ENCODE peak calls at places on chromosomes 4 and X, in seven cellular contexts. F is thyroid gland, J is osteoblast, P is vagina, Q is fibroblast of lung, D is left ventricle myocardium inferior, H is aorta. Y is an unnamed sample. For H3K4me1, the result is how much of the 10 kb centered on the place peaks cover.

GRCh38 chr4:187307131-187307530 is 583.5 kb upstream of the FAT1 start:
- DNase-seq in H (no peak), P (no peak), F (no peak), D (no peak), J (no peak), Q (peak), Y (no peak)

GRCh38 chr4:190121759-190122158 is 51.8 kb upstream of the DUX4 start:
- DNase-seq in J (peak), P (no peak), Q (no peak), F (no peak), D (no peak), H (no peak), Y (no peak)

GRCh38 chr4:87497141-87497540 is 32.0 kb downstream of the SPARCL1 start:
- DNase-seq in D (no peak), H (no peak), F (no peak), J (no peak), Q (no peak), P (no peak), Y (no peak)

GRCh38 chrX:23864719-23865349 is 42.9 kb downstream of the APOO start:
- DNase-seq in Q (no peak), J (peak), D (no peak), H (no peak), F (peak), P (no peak), Y (no peak)

GRCh38 chr4:182917182-182918043 is at the start of gene DCTD:
- DNase-seq in F (peak), D (peak), P (no peak), J (peak), Q (peak), H (peak), Y (peak)

GRCh38 chr4:184792950-184793555 is 32.7 kb downstream of the ACSL1 start:
- DNase-seq in P (no peak), Q (peak), J (peak), H (no peak), F (no peak), D (no peak), Y (no peak)

GRCh38 chr4:184899261-184900134 is 73.7 kb upstream of the ACSL1 start:
- DNase-seq in F (peak), P (no peak), H (no peak), J (no peak), D (peak), Q (no peak), Y (peak)

GRCh38 chr4:183261953-183262775 is 57.9 kb downstream of the CLDN22 start:
- DNase-seq in J (peak), D (peak), F (peak), P (no peak), Q (peak), H (peak), Y (peak)

GRCh38 chr4:89248879-89249281 is 58.7 kb downstream of the GPRIN3 start:
- DNase-seq in J (no peak), D (no peak), H (peak), P (no peak), Q (no peak), F (no peak), Y (peak)

GRCh38 chr4:147780137-147780777 is 48.4 kb downstream of the ARHGAP10 start:
- DNase-seq in J (no peak), P (no peak), D (peak), F (no peak), Q (no peak), H (no peak), Y (no peak)

GRCh38 chr4:173333658-173334084 is 487 bp downstream of the HMGB2 start:
- DNase-seq in P (no peak), F (peak), D (peak), Q (peak), H (peak), J (peak), Y (peak)

GRCh38 chrX:7996414-7996813 is 69.2 kb upstream of the PNPLA4 start:
- DNase-seq in Q (peak), F (peak), J (no peak), H (no peak), D (no peak), P (no peak), Y (peak)

GRCh38 chrX:74788545-74789086 is 136.6 kb downstream of the NEXMIF start:
- DNase-seq in F (no peak), Q (no peak), H (no peak), D (no peak), J (no peak), P (no peak), Y (no peak)

GRCh38 chrX:27883468-27884092 is 75.8 kb downstream of the MAGEB10 start:
- DNase-seq in Q (no peak), P (no peak), H (no peak), F (no peak), D (no peak), J (no peak), Y (no peak)

GRCh38 chrX:13360146-13360545 is 40.3 kb upstream of the ATXN3L start:
- DNase-seq in F (no peak), H (no peak), D (peak), J (no peak), P (no peak), Q (no peak), Y (no peak)

GRCh38 chr4:107166181-107166580 is 130.1 kb upstream of the DKK2 start:
- DNase-seq in D (no peak), H (no peak), Q (no peak), J (no peak), F (no peak), P (no peak), Y (no peak)

GRCh38 chrX:150514462-150514861 is 54.0 kb upstream of the MTM1 start:
- DNase-seq in P (no peak), D (no peak), F (peak), J (no peak), H (no peak), Q (no peak), Y (no peak)

GRCh38 chrX:3231766-3232165 is 114.7 kb downstream of the MXRA5 start:
- DNase-seq in J (peak), H (no peak), D (no peak), Q (no peak), F (no peak), P (no peak), Y (no peak)

GRCh38 chrX:41946973-41947612 is 23.7 kb upstream of the CASK start:
- DNase-seq in F (no peak), H (no peak), J (no peak), Q (no peak), P (no peak), D (no peak), Y (no peak)

GRCh38 chr4:81454498-81454897 is 17.2 kb downstream of the RASGEF1B start:
- DNase-seq in H (no peak), D (no peak), P (no peak), J (no peak), Q (no peak), F (no peak), Y (no peak)

GRCh38 chrX:107747596-107748161 is 27.9 kb downstream of the TSC22D3 start:
- DNase-seq in J (no peak), D (no peak), H (peak), P (no peak), F (peak), Q (peak), Y (no peak)

GRCh38 chr4:69800599-69800998 is 40.2 kb upstream of the SULT1B1 start:
- DNase-seq in H (no peak), Q (no peak), D (no peak), P (no peak), J (no peak), F (no peak), Y (no peak)

GRCh38 chr4:43391084-43391483 is 498.6 kb downstream of the GRXCR1 start:
- DNase-seq in Q (no peak), F (no peak), D (no peak), J (no peak), H (no peak), P (no peak), Y (no peak)

GRCh38 chr4:1198070-1198844 is 25.9 kb upstream of the SPON2 start:
- DNase-seq in J (peak), D (no peak), Q (no peak), P (no peak), F (no peak), H (peak), Y (peak)

GRCh38 chr4:14168919-14169318 is 541.4 kb upstream of the BOD1L1 start:
- DNase-seq in D (peak), Q (peak), J (peak), F (peak), P (no peak), H (no peak), Y (peak)

GRCh38 chrX:85327060-85327333 is 52.5 kb downstream of the POF1B start:
- DNase-seq in F (no peak), J (no peak), H (no peak), D (no peak), P (no peak), Q (no peak), Y (peak)

GRCh38 chrX:12360991-12361598 is 222.8 kb downstream of the FRMPD4 start:
- DNase-seq in J (no peak), F (no peak), Q (peak), P (no peak), D (no peak), H (no peak), Y (no peak)

GRCh38 chrX:87489071-87489470 is 28.5 kb upstream of the KLHL4 start:
- DNase-seq in P (no peak), D (no peak), Q (peak), J (no peak), F (no peak), H (no peak), Y (no peak)

GRCh38 chrX:46796574-46797191 is 37.8 kb upstream of the SLC9A7 start:
- DNase-seq in Q (peak), F (peak), P (no peak), H (peak), D (peak), J (peak), Y (peak)

GRCh38 chr4:107467461-107467860 is 252.6 kb downstream of the PAPSS1 start:
- DNase-seq in Q (no peak), H (no peak), F (no peak), D (no peak), P (no peak), J (no peak), Y (no peak)

GRCh38 chr4:62709618-62710252 is 1509.6 kb downstream of the ADGRL3 start:
- DNase-seq in D (no peak), Q (peak), F (no peak), P (no peak), H (no peak), J (no peak), Y (no peak)

GRCh38 chr4:59612235-59612634 is 1587.9 kb upstream of the ADGRL3 start:
- DNase-seq in H (no peak), P (no peak), D (no peak), F (no peak), Q (peak), J (no peak), Y (no peak)

DNA sequence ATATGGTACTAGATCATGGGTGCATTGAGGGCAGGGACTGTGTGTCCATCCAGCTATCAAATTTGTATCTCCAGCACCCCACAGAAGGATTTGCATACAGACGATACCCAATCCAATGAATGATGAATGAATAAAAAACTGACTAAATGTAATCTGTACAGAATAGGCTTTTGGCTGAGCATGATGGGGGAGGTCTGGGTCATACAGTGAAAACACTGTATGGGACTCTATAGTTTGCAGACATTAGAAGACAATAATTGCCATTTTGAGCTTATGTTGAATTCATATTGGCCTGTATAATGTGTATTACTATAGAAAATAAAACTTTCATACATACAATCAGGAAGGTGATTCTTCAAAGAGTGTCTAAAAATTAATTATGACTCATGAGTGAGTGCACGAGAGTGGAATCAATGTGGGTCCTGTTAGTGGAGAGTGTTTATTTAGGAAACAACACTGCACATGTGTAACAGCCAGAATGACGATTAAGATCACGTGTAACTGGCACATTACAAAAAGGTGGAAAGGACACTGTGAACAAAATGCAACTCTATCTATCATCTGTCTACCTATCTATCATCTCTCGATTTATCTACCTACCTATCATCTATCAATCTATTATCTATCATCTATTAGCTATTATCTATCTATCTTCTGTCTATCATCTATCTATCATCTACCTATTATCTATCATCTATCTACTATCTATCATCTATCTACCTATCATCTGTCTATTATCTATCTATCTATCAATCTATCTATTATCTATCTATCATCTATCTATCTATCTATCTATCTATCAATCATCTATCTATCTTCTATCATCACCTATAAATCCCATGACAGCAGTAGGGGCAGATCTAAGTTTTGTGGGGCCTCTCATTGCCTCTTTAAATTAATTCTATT is 201.3 kb downstream of the PTTG2 start:
- DNase-seq in P (no peak), H (no peak), F (no peak), J (no peak), D (no peak), Q (peak), Y (no peak)
- H3K27ac ChIP-seq in P (peak), H (no peak), F (no peak), J (peak), D (no peak), Q (peak), Y (peak)

GRCh38 chr4:137529432-137529831 is 2.9 kb downstream of the PCDH18 start:
- DNase-seq in H (no peak), P (no peak), F (no peak), Q (no peak), D (no peak), J (no peak), Y (no peak)

GRCh38 chr4:137531121-137531520 is 1.2 kb downstream of the PCDH18 start:
- DNase-seq in D (no peak), F (peak), J (no peak), H (no peak), Q (peak), P (no peak), Y (no peak)

GRCh38 chr4:137531951-137532868 is at the start of gene PCDH18:
- DNase-seq in F (peak), Q (peak), D (peak), P (no peak), J (peak), H (peak), Y (peak)

GRCh38 chr4:137532869-137533236 is 559 bp upstream of the PCDH18 start:
- DNase-seq in D (no peak), F (no peak), Q (peak), P (no peak), J (no peak), H (no peak), Y (no peak)

DNA sequence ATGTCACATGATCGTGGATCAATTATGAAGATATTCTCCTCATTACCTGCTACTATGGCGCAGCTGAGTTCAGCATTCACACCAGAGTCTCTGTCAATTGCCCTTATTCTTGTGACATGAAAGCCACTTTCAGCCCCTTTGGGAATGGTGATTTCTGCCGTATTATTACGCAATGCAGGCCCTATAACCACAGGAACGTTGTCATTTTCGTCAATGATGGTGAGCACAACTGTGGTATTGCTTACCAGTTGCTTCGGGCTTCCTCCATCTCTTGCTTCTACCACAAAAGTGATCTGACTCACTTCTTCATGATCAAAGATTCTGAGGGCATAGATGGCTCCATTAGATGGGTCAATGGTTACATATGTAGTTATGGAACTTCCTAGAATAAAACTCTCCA is 2.1 kb downstream of the PCDH18 start:
- DNase-seq in D (no peak), Q (peak), J (no peak), P (no peak), F (no peak), H (no peak), Y (no peak)
- H3K4me1 ChIP-seq in D (under half), Q (under half), J (half or more), P (under half), F (under half), H (under half), Y (under half)

DNA sequence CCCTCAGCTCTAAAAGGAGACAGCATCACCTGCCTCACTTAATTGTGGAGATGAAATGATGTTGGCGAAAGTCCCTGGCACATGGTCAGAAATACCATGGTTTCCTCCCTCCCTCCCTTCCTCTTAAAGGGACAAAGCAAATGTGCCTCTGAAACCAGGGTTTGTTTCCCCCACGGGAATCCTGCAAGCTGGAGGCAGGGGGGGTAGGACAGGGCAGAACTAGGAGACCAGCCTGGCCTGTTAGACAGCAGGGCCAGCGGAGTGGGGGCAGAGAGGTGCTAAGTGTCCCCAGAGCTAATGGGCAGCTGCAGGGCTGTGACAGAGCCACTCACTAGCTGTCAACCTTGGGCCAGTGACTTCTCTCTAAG is 5.7 kb downstream of the RTL5 start:
- DNase-seq in D (no peak), J (peak), F (peak), P (no peak), H (no peak), Q (no peak), Y (no peak)
- H3K27ac ChIP-seq in D (peak), J (no peak), F (peak), P (peak), H (no peak), Q (peak), Y (no peak)

GRCh38 chrX:50106051-50106450 is 94.8 kb downstream of the AKAP4 start:
- DNase-seq in H (no peak), D (no peak), P (no peak), Q (no peak), J (no peak), F (no peak), Y (no peak)
- H3K4me1 ChIP-seq in H (under half), D (under half), P (under half), Q (under half), J (under half), F (under half), Y (under half)

GRCh38 chrX:130179579-130180215 is 7.9 kb downstream of the RAB33A start:
- DNase-seq in J (peak), Q (no peak), P (no peak), H (no peak), D (no peak), F (no peak), Y (no peak)
- H3K27ac ChIP-seq in J (no peak), Q (no peak), P (no peak), H (no peak), D (no peak), F (no peak), Y (no peak)

GRCh38 chrX:118536204-118536603 is 40.6 kb downstream of the DOCK11 start:
- DNase-seq in P (no peak), D (no peak), F (no peak), J (no peak), H (no peak), Q (no peak), Y (no peak)

GRCh38 chrX:118536687-118537461 is 41.3 kb downstream of the DOCK11 start:
- DNase-seq in P (no peak), Q (peak), F (peak), H (no peak), D (no peak), J (no peak), Y (no peak)

GRCh38 chrX:118530537-118530936 is 34.9 kb downstream of the DOCK11 start:
- DNase-seq in P (no peak), Q (peak), J (no peak), H (no peak), F (no peak), D (no peak), Y (no peak)

GRCh38 chrX:118540342-118540741 is 44.7 kb downstream of the DOCK11 start:
- DNase-seq in F (no peak), H (no peak), J (no peak), D (no peak), P (no peak), Q (no peak), Y (no peak)

GRCh38 chrX:118534716-118535493 is 39.3 kb downstream of the DOCK11 start:
- DNase-seq in D (no peak), Q (no peak), H (no peak), J (no peak), P (no peak), F (no peak), Y (no peak)
- H3K4me1 ChIP-seq in D (under half), Q (under half), H (under half), J (under half), P (under half), F (under half), Y (under half)